ENCODE peak calls at places on chromosomes 3 and 15, in seven cellular contexts. B, T, O, K, A, H and G are unnamed samples.

GRCh38 chr3:78405745-78406144 is 1362.1 kb downstream of the ROBO1 start:
- DNase-seq in O (no peak), K (no peak), B (no peak), A (no peak), H (no peak), T (no peak), G (no peak)

GRCh38 chr15:46892621-46893160 is 824.6 kb upstream of the SEMA6D start:
- DNase-seq in K (no peak), A (no peak), H (no peak), O (no peak), T (no peak), B (peak; percentile 24), G (no peak)

GRCh38 chr3:72299321-72299802 is 514.4 kb upstream of the PROK2 start:
- DNase-seq in K (no peak), O (no peak), B (no peak), A (peak; percentile 32), T (peak; percentile 97), H (no peak), G (no peak)

GRCh38 chr15:57923311-57923710 is 142.2 kb downstream of the ALDH1A2 start:
- DNase-seq in O (no peak), B (no peak), H (no peak), A (no peak), K (no peak), T (peak; percentile 76), G (no peak)

GRCh38 chr15:63299981-63300575 is 22.7 kb downstream of the APH1B start:
- DNase-seq in A (no peak), T (no peak), H (no peak), B (peak; percentile 77), O (no peak), K (no peak), G (no peak)

GRCh38 chr15:95160316-95160715 is 929.0 kb downstream of the MCTP2 start:
- DNase-seq in A (no peak), B (no peak), H (no peak), O (no peak), K (no peak), T (no peak), G (no peak)

GRCh38 chr3:104536715-104537114 is 830.0 kb upstream of the ALCAM start:
- DNase-seq in H (no peak), O (no peak), A (no peak), B (no peak), K (no peak), T (no peak), G (no peak)

GRCh38 chr15:59993950-59994401 is 10.1 kb upstream of the FOXB1 start:
- DNase-seq in H (no peak), B (peak; percentile 55), T (no peak), O (no peak), K (no peak), A (no peak), G (peak; percentile 45)

GRCh38 chr3:102059145-102059943 is 210.0 kb downstream of the NFKBIZ start:
- DNase-seq in A (no peak), K (no peak), O (no peak), T (no peak), B (no peak), H (no peak), G (no peak)

GRCh38 chr3:143826296-143826695 is 22.0 kb downstream of the SLC9A9 start:
- DNase-seq in B (peak; percentile 12), K (peak; percentile 68), A (no peak), T (no peak), O (no peak), H (no peak), G (no peak)

GRCh38 chr3:34015204-34016142 is 217.0 kb downstream of the PDCD6IP start:
- DNase-seq in T (peak; percentile 10), B (peak; percentile 29), A (no peak), K (no peak), H (peak; percentile 30), O (no peak), G (peak; percentile 14)

GRCh38 chr3:195715583-195716266 is 5.1 kb upstream of the MUC20 start:
- DNase-seq in O (peak; percentile 9), H (no peak), K (no peak), T (no peak), B (no peak), A (no peak), G (peak; percentile 60)

GRCh38 chr15:62770752-62771151 is 271.8 kb upstream of the TPM1 start:
- DNase-seq in K (no peak), O (no peak), H (no peak), B (no peak), A (no peak), T (no peak), G (no peak)

GRCh38 chr15:86267892-86268291 is 188.2 kb downstream of the AGBL1 start:
- DNase-seq in K (no peak), T (no peak), B (no peak), O (no peak), A (no peak), H (no peak), G (no peak)

GRCh38 chr3:138220788-138221187 is 33.7 kb downstream of the ARMC8 start:
- DNase-seq in A (no peak), K (no peak), O (no peak), B (no peak), H (no peak), T (no peak), G (no peak)

GRCh38 chr3:32951410-32951811 is at the start of gene CCR4:
- DNase-seq in T (peak; percentile 70), H (no peak), O (peak; percentile 47), B (peak; percentile 70), K (peak; percentile 79), A (no peak), G (peak; percentile 75)

GRCh38 chr15:101111570-101112262 is 140.1 kb downstream of the CHSY1 start:
- DNase-seq in T (no peak), B (no peak), K (no peak), O (no peak), H (no peak), A (no peak), G (no peak)

GRCh38 chr3:151328298-151329036 is 882 bp downstream of the P2RY13 start:
- DNase-seq in K (no peak), A (no peak), O (no peak), B (peak; percentile 9), H (no peak), T (no peak), G (peak; percentile 52)

GRCh38 chr3:17901893-17902292 is 159.5 kb upstream of the TBC1D5 start:
- DNase-seq in O (no peak), H (no peak), K (no peak), T (no peak), A (no peak), B (no peak), G (no peak)

GRCh38 chr15:74589826-74590225 is 25.8 kb upstream of the CLK3 start:
- DNase-seq in K (no peak), T (peak; percentile 49), O (no peak), B (no peak), H (no peak), A (no peak), G (no peak)

GRCh38 chr3:24273491-24273890 is 221.2 kb downstream of the THRB start:
- DNase-seq in H (no peak), A (no peak), O (no peak), T (no peak), B (no peak), K (no peak), G (no peak)

GRCh38 chr3:55884491-55885285 is 397.6 kb upstream of the WNT5A start:
- DNase-seq in T (no peak), H (no peak), B (no peak), A (no peak), O (no peak), K (no peak), G (no peak)

GRCh38 chr3:57582470-57583168 is 14.5 kb downstream of the ARF4 start:
- DNase-seq in O (no peak), B (peak; percentile 24), A (no peak), K (no peak), H (peak; percentile 11), T (peak; percentile 29), G (peak; percentile 19)

GRCh38 chr3:136209921-136210320 is 13.8 kb upstream of the MSL2 start:
- DNase-seq in A (no peak), K (no peak), B (no peak), H (no peak), T (no peak), O (no peak), G (no peak)

GRCh38 chr15:62119224-62119925 is 45.7 kb downstream of the C2CD4B start:
- DNase-seq in K (no peak), T (peak; percentile 95), H (no peak), O (no peak), A (peak; percentile 49), B (peak; percentile 90), G (peak; percentile 46)

GRCh38 chr3:27533718-27534578 is 49.8 kb upstream of the SLC4A7 start:
- DNase-seq in T (peak; percentile 96), H (peak; percentile 42), A (no peak), O (no peak), K (peak; percentile 94), B (no peak), G (peak; percentile 61)

GRCh38 chr15:43423793-43424192 is 52.9 kb downstream of the TUBGCP4 start:
- DNase-seq in O (no peak), T (no peak), K (no peak), H (no peak), A (no peak), B (no peak), G (no peak)

GRCh38 chr3:27216955-27217552 is 152.1 kb downstream of the NEK10 start:
- DNase-seq in K (no peak), B (no peak), A (no peak), H (no peak), T (peak; percentile 45), O (no peak), G (no peak)

GRCh38 chr15:89543389-89543788 is 31.9 kb upstream of the TICRR start:
- DNase-seq in T (no peak), A (no peak), H (no peak), O (no peak), K (no peak), B (no peak), G (no peak)

GRCh38 chr3:53599780-53600179 is 105.4 kb downstream of the CACNA1D start:
- DNase-seq in T (no peak), A (no peak), K (no peak), H (no peak), B (no peak), O (no peak), G (no peak)

GRCh38 chr3:105715372-105715771 is 153.4 kb downstream of the CBLB start:
- DNase-seq in H (no peak), A (no peak), B (no peak), T (peak; percentile 48), O (no peak), K (no peak), G (no peak)

GRCh38 chr3:145953316-145953715 is 207.7 kb downstream of the PLOD2 start:
- DNase-seq in B (no peak), A (no peak), H (no peak), T (no peak), K (no peak), O (no peak), G (no peak)

GRCh38 chr3:53845103-53845880 is 927 bp downstream of the CHDH start:
- DNase-seq in H (peak; percentile 59), O (no peak), A (no peak), T (peak; percentile 34), K (no peak), B (no peak), G (peak; percentile 16)

GRCh38 chr3:59873576-59874230 is 823.9 kb upstream of the CFAP20DC start:
- DNase-seq in K (no peak), O (no peak), A (no peak), H (no peak), T (no peak), B (no peak), G (no peak)

GRCh38 chr15:81256916-81257315 is 60.2 kb downstream of the IL16 start:
- DNase-seq in O (no peak), K (no peak), B (peak; percentile 71), A (no peak), H (no peak), T (peak; percentile 36), G (no peak)

GRCh38 chr15:75661041-75661778 is 13.5 kb downstream of the SNX33 start:
- DNase-seq in T (peak; percentile 85), A (no peak), B (no peak), O (no peak), K (peak; percentile 96), H (no peak), G (no peak)

GRCh38 chr3:104279617-104280016 is 1087.1 kb upstream of the ALCAM start:
- DNase-seq in K (no peak), A (no peak), T (peak; percentile 33), B (peak; percentile 89), H (no peak), O (no peak), G (no peak)

GRCh38 chr15:69718916-69719315 is 266.3 kb downstream of the RPLP1 start:
- DNase-seq in K (no peak), A (no peak), O (no peak), H (no peak), T (no peak), B (no peak), G (peak; percentile 56)